ENCODE peak calls at places on chromosomes 7 and 10, in nine cellular contexts. U is breast epithelium, E is transverse colon, O is body of pancreas, X is ovary, Z is stomach, C is heart left ventricle, Q is vagina, L is thyroid gland. N is an unnamed sample.

GRCh38 chr7:105678811-105679495 is 97.7 kb upstream of the EFCAB10 start:
- DNase-seq in U (peak; percentile 62), E (peak; percentile 76), O (peak; percentile 86), X (peak; percentile 80), Z (peak; percentile 82), C (peak; percentile 78), Q (no peak), L (peak; percentile 94), N (peak; percentile 77)

GRCh38 chr7:136617176-136617575 is 251.3 kb upstream of the CHRM2 start:
- DNase-seq in U (no peak), E (no peak), O (no peak), X (no peak), Z (no peak), C (no peak), Q (no peak), L (no peak), N (no peak)

GRCh38 chr7:41942468-41943097 is 239.7 kb upstream of the INHBA start:
- DNase-seq in U (no peak), E (peak; percentile 72), O (no peak), X (peak; percentile 62), Z (no peak), C (no peak), Q (no peak), L (peak; percentile 70), N (no peak)

GRCh38 chr10:70735161-70735560 is 50.0 kb downstream of the TBATA start:
- DNase-seq in U (no peak), E (no peak), O (no peak), X (no peak), Z (no peak), C (no peak), Q (no peak), L (no peak), N (no peak)

GRCh38 chr10:944034-944831 is 12.7 kb upstream of the LARP4B start:
- DNase-seq in U (no peak), E (peak; percentile 53), O (peak; percentile 73), X (no peak), Z (peak; percentile 70), C (peak; percentile 76), Q (no peak), L (peak; percentile 14), N (peak; percentile 34)

GRCh38 chr10:70856454-70856853 is 31.9 kb downstream of the PCBD1 start:
- DNase-seq in U (no peak), E (peak; percentile 24), O (peak; percentile 22), X (no peak), Z (peak; percentile 55), C (no peak), Q (no peak), L (peak; percentile 86), N (peak; percentile 38)

GRCh38 chr10:1454428-1454827 is 282.9 kb downstream of the ADARB2 start:
- DNase-seq in U (no peak), E (no peak), O (no peak), X (no peak), Z (no peak), C (no peak), Q (no peak), L (no peak), N (no peak)

GRCh38 chr10:13087986-13088618 is 11.9 kb upstream of the OPTN start:
- DNase-seq in U (no peak), E (no peak), O (no peak), X (no peak), Z (no peak), C (no peak), Q (no peak), L (no peak), N (no peak)

GRCh38 chr7:24965831-24966708 is 13.9 kb downstream of the OSBPL3 start:
- DNase-seq in U (no peak), E (peak; percentile 62), O (peak; percentile 17), X (no peak), Z (no peak), C (peak; percentile 38), Q (no peak), L (peak; percentile 37), N (no peak)

GRCh38 chr10:91103384-91104184 is 116.9 kb upstream of the PCGF5 start:
- DNase-seq in U (no peak), E (no peak), O (no peak), X (no peak), Z (no peak), C (no peak), Q (no peak), L (no peak), N (no peak)

GRCh38 chr7:77537595-77538185 is 595 bp downstream of the PTPN12 start:
- DNase-seq in U (no peak), E (peak; percentile 47), O (peak; percentile 51), X (peak; percentile 68), Z (peak; percentile 39), C (no peak), Q (no peak), L (peak; percentile 59), N (peak; percentile 34)
- TF ChIP-seq POLR2A in U (peak; percentile 9), E (peak; percentile 42), O (no peak), X (no peak), Z (no peak), C (no peak), Q (no peak), L (no peak), N (no peak)

DNA sequence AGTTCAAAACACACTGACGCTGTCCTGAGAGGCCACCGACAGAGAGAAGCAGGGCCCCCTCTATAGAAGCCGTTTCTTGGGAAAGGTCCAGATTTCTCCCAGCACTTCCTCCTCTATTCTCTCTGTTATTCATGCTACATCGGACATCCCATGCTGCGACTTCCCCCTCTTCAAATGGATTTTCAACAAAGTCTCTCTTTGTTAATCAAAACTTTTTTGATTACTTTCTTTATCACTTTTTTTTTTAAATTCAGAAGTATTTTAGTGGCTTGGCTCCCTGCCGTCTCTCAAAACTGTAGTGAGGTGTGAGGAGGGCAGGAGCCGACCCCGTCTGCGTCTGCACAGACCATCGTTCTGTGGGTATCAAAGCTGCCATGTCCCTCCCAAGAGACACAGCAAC is 298.9 kb upstream of the PITRM1 start:
- DNase-seq in U (no peak), E (no peak), O (no peak), X (no peak), Z (no peak), C (no peak), Q (no peak), L (no peak), N (no peak)
- H3K27ac ChIP-seq in U (peak overlapping the region; percentile 94), E (peak overlapping the region; percentile 86), O (peak overlapping the region; percentile 83), X (no peak overlapping the region), Z (no peak overlapping the region), C (peak overlapping the region; percentile 72), Q (peak overlapping the region; percentile 96), L (no peak overlapping the region), N (no peak overlapping the region)

GRCh38 chr10:16436758-16437539 is at the start of gene PTER:
- DNase-seq in U (peak; percentile 98), E (peak; percentile 99), O (peak; percentile 97), X (peak; percentile 91), Z (peak; percentile 100), C (peak; percentile 99), Q (peak; percentile 99), L (peak; percentile 96), N (peak; percentile 96)
- TF ChIP-seq POLR2A in U (peak; percentile 73), E (peak; percentile 90), O (peak; percentile 87), X (no peak), Z (peak; percentile 74), C (peak; percentile 89), Q (peak; percentile 43), L (peak; percentile 35), N (no peak)

DNA sequence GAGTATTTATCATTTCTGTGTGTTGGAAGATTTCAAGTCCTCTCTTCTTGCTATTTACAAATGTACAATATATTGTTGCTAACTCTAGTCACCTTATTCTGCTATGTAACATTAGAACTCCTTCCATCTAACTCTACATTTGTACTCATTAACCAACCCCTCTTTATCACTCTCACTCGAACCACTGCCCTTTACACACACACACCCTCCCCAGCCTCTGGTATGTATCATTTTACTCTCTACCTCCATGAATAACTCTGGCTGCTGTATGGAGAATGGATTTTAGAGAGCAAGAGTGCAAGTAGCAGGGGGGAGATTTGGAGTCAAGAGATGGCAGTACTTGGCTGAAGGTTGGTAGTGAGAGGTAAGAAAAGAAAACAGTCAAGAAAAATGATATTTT is 289.3 kb downstream of the NRG3 start:
- DNase-seq in U (no peak), E (no peak), O (no peak), X (no peak), Z (no peak), C (no peak), Q (no peak), L (no peak), N (no peak)
- H3K27ac ChIP-seq in U (no peak overlapping the region), E (no peak overlapping the region), O (no peak overlapping the region), X (no peak overlapping the region), Z (no peak overlapping the region), C (no peak overlapping the region), Q (no peak overlapping the region), L (no peak overlapping the region), N (no peak overlapping the region)

GRCh38 chr10:3095373-3096139 is 28.2 kb downstream of the PFKP start:
- DNase-seq in U (no peak), E (peak; percentile 35), O (peak; percentile 53), X (no peak), Z (no peak), C (no peak), Q (no peak), L (no peak), N (no peak)
- TF ChIP-seq POLR2A in U (no peak), E (no peak), O (no peak), X (no peak), Z (no peak), C (no peak), Q (no peak), L (no peak), N (no peak)

GRCh38 chr7:82209200-82209599 is 234.4 kb downstream of the CACNA2D1 start:
- DNase-seq in U (no peak), E (no peak), O (no peak), X (no peak), Z (no peak), C (no peak), Q (no peak), L (no peak), N (no peak)

GRCh38 chr7:82202107-82202506 is 241.5 kb downstream of the CACNA2D1 start:
- DNase-seq in U (no peak), E (no peak), O (no peak), X (no peak), Z (no peak), C (no peak), Q (no peak), L (no peak), N (no peak)

GRCh38 chr7:82202965-82203364 is 240.6 kb downstream of the CACNA2D1 start:
- DNase-seq in U (no peak), E (no peak), O (no peak), X (no peak), Z (no peak), C (peak; percentile 22), Q (no peak), L (no peak), N (no peak)

GRCh38 chr7:82210422-82211184 is 233.0 kb downstream of the CACNA2D1 start:
- DNase-seq in U (no peak), E (no peak), O (no peak), X (no peak), Z (no peak), C (no peak), Q (no peak), L (no peak), N (no peak)

DNA sequence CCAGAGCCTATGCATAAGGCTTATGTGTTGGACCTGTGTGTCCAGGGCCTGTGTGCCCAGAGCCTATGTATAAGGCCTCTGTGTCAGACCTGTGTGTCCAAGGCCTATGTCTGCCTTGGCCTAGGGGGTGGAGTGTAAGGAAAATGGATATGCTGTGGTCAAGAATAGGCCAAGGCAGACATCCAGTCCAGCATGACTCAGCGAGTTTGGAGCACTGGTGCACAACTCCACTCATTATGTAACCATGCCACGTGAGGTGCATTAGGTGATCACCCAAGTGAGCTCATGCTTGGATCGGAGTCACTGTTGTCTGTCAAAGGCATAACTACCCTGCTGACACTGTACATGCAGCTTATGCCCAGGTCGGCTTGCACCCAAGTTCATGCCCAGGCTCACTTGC is 238.9 kb downstream of the CACNA2D1 start:
- DNase-seq in U (no peak), E (no peak), O (no peak), X (no peak), Z (no peak), C (peak; percentile 86), Q (no peak), L (peak; percentile 15), N (no peak)
- H3K27ac ChIP-seq in U (no peak overlapping the region), E (no peak overlapping the region), O (no peak overlapping the region), X (no peak overlapping the region), Z (no peak overlapping the region), C (peak overlapping the region; percentile 73), Q (no peak overlapping the region), L (no peak overlapping the region), N (no peak overlapping the region)

N was measured in testis.